ENCODE peak calls at places on chromosomes 3 and 15, in ten cellular contexts. S is CD4-positive, CD25-positive, alpha-beta regulatory T cell; L is stomach; Y is hepatocyte; N is heart right ventricle; W is adrenal gland; A is left ventricle myocardium inferior; P is aorta; O is left lung; U is neuronal stem cell. K is an unnamed sample.
A peak's percentile ranks its signal among the peaks of the same experiment; 100 is the strongest.

GRCh38 chr3:129975332-129976090 is 991 bp downstream of the TRH start:
- DNase-seq in P (peak; percentile 79), L (no peak), U (no peak), A (peak; percentile 23), N (peak; percentile 35), O (peak; percentile 86), W (no peak), S (no peak), Y (peak; percentile 26), K (no peak)

GRCh38 chr3:39541917-39542329 is 74.4 kb downstream of the MOBP start:
- DNase-seq in U (peak; percentile 2), Y (peak; percentile 24), O (no peak), S (no peak), W (peak; percentile 15), A (no peak), N (no peak), L (no peak), P (no peak), K (no peak)

GRCh38 chr3:114454592-114455251 is 160.9 kb downstream of the TIGIT start:
- DNase-seq in A (no peak), Y (no peak), S (no peak), W (peak; percentile 41), L (no peak), P (no peak), O (peak; percentile 7), N (no peak), U (peak; percentile 26), K (no peak)

GRCh38 chr15:71359246-71359645 is 244.0 kb downstream of the THSD4 start:
- DNase-seq in O (no peak), L (no peak), P (no peak), S (no peak), W (no peak), Y (no peak), N (no peak), U (no peak), A (no peak), K (no peak)

GRCh38 chr3:112126501-112126900 is 6.5 kb downstream of the GCSAM start:
- DNase-seq in O (no peak), W (no peak), N (no peak), P (no peak), L (no peak), A (no peak), Y (no peak), S (no peak), U (peak; percentile 20), K (no peak)

GRCh38 chr15:64381000-64381751 is at the start of gene PCLAF:
- DNase-seq in W (peak; percentile 93), Y (peak; percentile 95), O (peak; percentile 98), U (peak; percentile 87), L (peak; percentile 94), A (peak; percentile 94), N (peak; percentile 93), P (peak; percentile 97), S (peak; percentile 89), K (peak; percentile 89)

GRCh38 chr3:17258823-17259436 is 374.2 kb downstream of the PLCL2 start:
- DNase-seq in Y (peak; percentile 48), W (no peak), O (no peak), N (no peak), A (no peak), U (peak; percentile 12), L (no peak), P (no peak), S (peak; percentile 1), K (no peak)

GRCh38 chr3:196524527-196524926 is 9.4 kb upstream of the SMCO1 start:
- DNase-seq in N (no peak), O (no peak), L (no peak), P (no peak), U (no peak), A (no peak), W (no peak), Y (no peak), S (no peak), K (no peak)

GRCh38 chr15:74786659-74787165 is 4.8 kb downstream of the CSK start:
- DNase-seq in P (no peak), S (no peak), U (no peak), W (no peak), N (peak; percentile 48), O (peak; percentile 70), L (no peak), Y (no peak), A (peak; percentile 57), K (no peak)

GRCh38 chr3:155870133-155870944 is at the start of gene GMPS:
- DNase-seq in A (peak; percentile 94), N (peak; percentile 97), S (peak; percentile 94), U (peak; percentile 94), L (peak; percentile 97), O (peak; percentile 100), Y (peak; percentile 98), W (peak; percentile 93), P (peak; percentile 98), K (peak; percentile 96)

GRCh38 chr15:68655686-68656437 is 77.1 kb downstream of the CORO2B start:
- DNase-seq in A (no peak), N (no peak), U (no peak), L (no peak), P (no peak), Y (no peak), O (no peak), W (no peak), S (no peak), K (no peak)

GRCh38 chr3:185152433-185153169 is at the start of gene C3orf70:
- DNase-seq in O (peak; percentile 87), P (peak; percentile 89), N (peak; percentile 76), L (peak; percentile 60), Y (peak; percentile 74), S (no peak), W (peak; percentile 32), U (peak; percentile 54), A (peak; percentile 75), K (peak; percentile 7)

GRCh38 chr3:114880078-114880477 is 267.0 kb downstream of the ZBTB20 start:
- DNase-seq in W (no peak), P (no peak), U (no peak), S (no peak), A (no peak), N (no peak), O (peak; percentile 12), Y (no peak), L (peak; percentile 29), K (no peak)

GRCh38 chr3:188901126-188901525 is 270.6 kb upstream of the TPRG1 start:
- DNase-seq in O (no peak), W (no peak), N (no peak), P (no peak), U (no peak), Y (no peak), A (no peak), S (no peak), L (no peak), K (no peak)

GRCh38 chr3:101070260-101071121 is 77.3 kb upstream of the ABI3BP start:
- DNase-seq in Y (peak; percentile 79), L (peak; percentile 83), O (peak; percentile 83), S (peak; percentile 29), U (peak; percentile 14), P (peak; percentile 80), A (peak; percentile 44), N (peak; percentile 67), W (peak; percentile 67), K (peak; percentile 42)

GRCh38 chr15:64713592-64713991 is 61.8 kb downstream of the RBPMS2 start:
- DNase-seq in N (no peak), P (no peak), A (no peak), U (no peak), L (no peak), O (no peak), Y (no peak), W (no peak), S (no peak), K (no peak)

GRCh38 chr3:36729204-36730056 is 34.9 kb downstream of the DCLK3 start:
- DNase-seq in N (no peak), A (no peak), U (peak; percentile 53), Y (peak; percentile 47), P (no peak), O (no peak), L (no peak), W (no peak), S (no peak), K (peak; percentile 14)

GRCh38 chr15:23687143-23687470 is at the start of gene NDN:
- DNase-seq in W (peak; percentile 45), Y (peak; percentile 82), P (peak; percentile 82), N (peak; percentile 64), O (peak; percentile 82), A (peak; percentile 45), S (no peak), U (peak; percentile 57), L (peak; percentile 43), K (no peak)

GRCh38 chr15:38782156-38782555 is 217.5 kb upstream of the RASGRP1 start:
- DNase-seq in P (no peak), S (no peak), Y (no peak), U (no peak), N (no peak), L (no peak), W (no peak), O (no peak), A (no peak), K (no peak)

DNA sequence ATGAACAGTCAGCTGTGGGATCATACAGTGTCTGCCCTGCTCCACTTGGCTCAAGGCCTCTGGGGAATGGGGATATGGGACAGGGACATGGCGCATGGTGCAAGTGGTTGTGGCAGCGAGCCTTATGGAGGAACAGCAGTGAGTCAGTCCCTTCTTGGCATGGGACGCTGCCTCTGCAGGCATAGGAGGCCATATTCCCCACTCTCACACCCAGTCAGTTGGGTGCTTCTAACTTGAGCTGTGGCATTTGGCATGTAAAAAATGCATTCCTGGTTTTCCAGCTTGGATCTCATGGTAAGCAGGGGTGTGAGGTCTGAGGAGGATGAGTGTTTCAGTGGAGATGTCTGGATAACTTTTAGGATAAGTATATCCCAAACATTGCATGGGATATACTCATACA is 31.6 kb upstream of the UBE2Q2 start:
- DNase-seq in O (no peak), U (no peak), A (no peak), W (no peak), Y (no peak), S (no peak), L (no peak), N (no peak), P (no peak), K (no peak)
- H3K4me1 ChIP-seq in O (no peaks in the 10 kb centered on the region), U (peaks cover 2% of the 10 kb centered on the region), A (no peaks in the 10 kb centered on the region), W (no peaks in the 10 kb centered on the region), Y (no peaks in the 10 kb centered on the region), S (no peaks in the 10 kb centered on the region), L (no peaks in the 10 kb centered on the region), N (no peaks in the 10 kb centered on the region), P (no peaks in the 10 kb centered on the region), K (no peaks in the 10 kb centered on the region)

GRCh38 chr3:61559108-61559731 is 2.2 kb upstream of the PTPRG start:
- DNase-seq in Y (peak; percentile 16), S (no peak), N (no peak), P (no peak), W (no peak), A (no peak), L (no peak), O (no peak), U (no peak), K (no peak)
- H3K27ac ChIP-seq in Y (peak overlapping the region; percentile 99), S (no peak overlapping the region), N (peak overlapping the region; percentile 43), P (peak overlapping the region; percentile 58), W (no peak overlapping the region), A (peak overlapping the region; percentile 99), L (peak overlapping the region; percentile 95), O (no peak overlapping the region), U (no peak overlapping the region), K (no peak overlapping the region)

GRCh38 chr3:99240700-99241099 is 339.2 kb upstream of the DCBLD2 start:
- DNase-seq in N (no peak), L (no peak), U (peak; percentile 8), A (no peak), S (no peak), O (no peak), Y (no peak), W (no peak), P (no peak), K (no peak)
- H3K4me3 ChIP-seq in N (no peak overlapping the region), L (no peak overlapping the region), U (no peak overlapping the region), A (no peak overlapping the region), S (no peak overlapping the region), O (no peak overlapping the region), Y (no peak overlapping the region), W (no peak overlapping the region), P (no peak overlapping the region), K (no peak overlapping the region)

GRCh38 chr15:81911572-81911971 is 134.2 kb downstream of the MEX3B start:
- DNase-seq in P (no peak), W (no peak), U (no peak), Y (no peak), S (no peak), O (no peak), N (no peak), L (no peak), A (peak; percentile 16), K (no peak)
- H3K4me1 ChIP-seq in P (no peaks in the 10 kb centered on the region), W (no peaks in the 10 kb centered on the region), U (peaks cover 18% of the 10 kb centered on the region), Y (peaks cover 30% of the 10 kb centered on the region), S (no peaks in the 10 kb centered on the region), O (no peaks in the 10 kb centered on the region), N (peaks cover 45% of the 10 kb centered on the region), L (no peaks in the 10 kb centered on the region), A (peaks cover 67% of the 10 kb centered on the region), K (no peaks in the 10 kb centered on the region)

K was measured in CD8-positive, alpha-beta memory T cell.